ENCODE peak calls at places on chromosomes 11 and 22, in ten cellular contexts. I, H, L, E, F, C, N, M, Q and Z are unnamed samples.

GRCh38 chr11:69285091-69285490 is 8.9 kb upstream of the MYEOV start:
- DNase-seq in I (no peak), L (no peak), N (no peak), Q (peak), E (no peak), C (no peak), H (no peak), M (no peak), F (no peak), Z (no peak)

GRCh38 chr22:37526376-37526775 is 7.2 kb upstream of the CARD10 start:
- DNase-seq in L (no peak), Q (no peak), N (no peak), M (no peak), H (peak), I (no peak), F (no peak), E (no peak), C (no peak), Z (peak)

GRCh38 chr11:45959851-45960250 is 37.4 kb downstream of the LARGE2 start:
- DNase-seq in Q (no peak), F (no peak), H (no peak), I (no peak), E (no peak), N (peak), C (no peak), M (no peak), L (no peak), Z (no peak)

GRCh38 chr22:35430897-35431322 is 31.0 kb downstream of the MCM5 start:
- DNase-seq in Q (peak), I (peak), N (peak), F (peak), L (peak), E (peak), C (peak), H (peak), M (peak), Z (peak)

GRCh38 chr11:76654980-76655379 is 15.6 kb downstream of the LRRC32 start:
- DNase-seq in N (no peak), E (no peak), Q (no peak), I (no peak), C (no peak), M (no peak), L (no peak), F (no peak), H (no peak), Z (no peak)

GRCh38 chr11:131391161-131391560 is 20.7 kb downstream of the NTM start:
- DNase-seq in H (no peak), N (no peak), I (no peak), F (no peak), E (no peak), Q (no peak), L (no peak), C (no peak), M (no peak), Z (no peak)

GRCh38 chr11:488992-489391 is 18.1 kb downstream of the RNH1 start:
- DNase-seq in H (no peak), I (no peak), Q (no peak), C (no peak), E (no peak), F (no peak), M (no peak), L (no peak), N (no peak), Z (no peak)

GRCh38 chr11:86595401-86595800 is 77.0 kb downstream of the ME3 start:
- DNase-seq in C (no peak), N (no peak), F (no peak), H (peak), Q (no peak), E (no peak), M (no peak), I (no peak), L (no peak), Z (no peak)

GRCh38 chr11:30919389-30920172 is 333.4 kb upstream of the MPPED2 start:
- DNase-seq in F (no peak), Q (peak), C (peak), H (no peak), N (no peak), L (no peak), M (no peak), I (no peak), E (no peak), Z (no peak)

GRCh38 chr11:122556605-122557004 is 98.9 kb upstream of the UBASH3B start:
- DNase-seq in M (peak), C (peak), F (no peak), E (no peak), Q (no peak), N (no peak), H (no peak), I (no peak), L (no peak), Z (no peak)

GRCh38 chr22:35155403-35156025 is 89.6 kb downstream of the ISX start:
- DNase-seq in E (no peak), F (no peak), M (no peak), I (no peak), H (no peak), L (no peak), N (no peak), Q (no peak), C (no peak), Z (no peak)

GRCh38 chr11:67283490-67283963 is 5.6 kb upstream of the ANKRD13D start:
- DNase-seq in Q (peak), M (no peak), E (peak), L (no peak), H (no peak), C (no peak), I (no peak), F (no peak), N (no peak), Z (no peak)

GRCh38 chr11:63869171-63869591 is 30.3 kb downstream of the MARK2 start:
- DNase-seq in E (no peak), M (no peak), L (no peak), I (no peak), F (no peak), Q (no peak), N (no peak), C (no peak), H (peak), Z (no peak)

GRCh38 chr22:26952654-26953379 is 295.4 kb downstream of the MIAT start:
- DNase-seq in N (no peak), L (no peak), Q (no peak), H (no peak), I (no peak), F (peak), E (no peak), C (no peak), M (no peak), Z (no peak)

GRCh38 chr11:76175731-76176303 is 30.5 kb downstream of the WNT11 start:
- DNase-seq in M (no peak), L (no peak), F (no peak), Q (no peak), N (no peak), I (no peak), E (no peak), C (no peak), H (no peak), Z (no peak)

GRCh38 chr11:36333468-36333867 is 37.4 kb downstream of the PRR5L start:
- DNase-seq in L (no peak), F (no peak), H (peak), Q (no peak), C (no peak), M (no peak), E (no peak), N (peak), I (no peak), Z (peak)

GRCh38 chr11:12963051-12963450 is 46.1 kb upstream of the RASSF10 start:
- DNase-seq in L (no peak), Q (no peak), I (no peak), C (no peak), M (no peak), N (no peak), H (no peak), F (no peak), E (no peak), Z (no peak)

GRCh38 chr22:20520093-20520511 is 12.7 kb downstream of the MED15 start:
- DNase-seq in E (no peak), N (peak), H (peak), F (no peak), I (no peak), M (no peak), C (peak), Q (no peak), L (peak), Z (peak)

GRCh38 chr11:128095459-128096096 is 491.8 kb downstream of the ETS1 start:
- DNase-seq in H (peak), C (peak), N (peak), Q (no peak), E (peak), F (no peak), I (no peak), M (no peak), L (no peak), Z (peak)

GRCh38 chr11:70200212-70200844 is 2.8 kb upstream of the FADD start:
- DNase-seq in C (no peak), H (no peak), M (no peak), Q (no peak), L (no peak), E (no peak), N (no peak), F (no peak), I (no peak), Z (no peak)

GRCh38 chr11:7020183-7020917 is at the start of the genes NLRP14 and ZNF214:
- DNase-seq in H (peak), I (no peak), E (no peak), Q (no peak), M (no peak), F (peak), N (peak), L (no peak), C (peak), Z (peak)

GRCh38 chr22:50483977-50484853 is 2.4 kb upstream of the MIOX start:
- DNase-seq in M (no peak), H (no peak), E (no peak), I (no peak), L (no peak), Q (peak), F (no peak), C (no peak), N (no peak), Z (no peak)

GRCh38 chr11:94504689-94505293 is 7.5 kb upstream of the C11orf97 start:
- DNase-seq in Q (no peak), I (no peak), C (peak), F (no peak), M (no peak), N (peak), L (no peak), H (peak), E (peak), Z (peak)

GRCh38 chr11:65102142-65103095 is 6.4 kb downstream of the VPS51 start:
- DNase-seq in H (no peak), L (no peak), E (no peak), F (no peak), N (peak), C (no peak), Q (no peak), M (no peak), I (no peak), Z (no peak)

GRCh38 chr22:24105018-24105360 is 76.3 kb upstream of the SUSD2 start:
- DNase-seq in H (no peak), E (no peak), L (no peak), Q (no peak), I (no peak), F (no peak), N (peak), C (peak), M (no peak), Z (no peak)

GRCh38 chr22:20487715-20488114 is 7.9 kb downstream of the KLHL22 start:
- DNase-seq in I (no peak), H (no peak), N (no peak), C (no peak), L (no peak), E (no peak), Q (no peak), F (no peak), M (no peak), Z (no peak)

GRCh38 chr22:44266811-44267760 is 45.7 kb downstream of the SHISAL1 start:
- DNase-seq in L (no peak), M (no peak), C (no peak), I (no peak), F (no peak), H (no peak), Q (no peak), E (no peak), N (no peak), Z (no peak)

GRCh38 chr11:46198873-46199250 is 77.6 kb upstream of the PHF21A start:
- DNase-seq in I (no peak), F (no peak), H (no peak), L (no peak), M (no peak), N (no peak), E (no peak), Q (no peak), C (no peak), Z (no peak)

GRCh38 chr11:15770798-15771414 is 585.4 kb downstream of the SOX6 start:
- DNase-seq in L (no peak), M (no peak), Q (no peak), C (peak), N (peak), H (peak), E (peak), F (no peak), I (peak), Z (peak)

GRCh38 chr22:29780781-29781676 is 13.9 kb downstream of the UQCR10 start:
- DNase-seq in C (no peak), N (peak), M (no peak), E (no peak), F (no peak), H (peak), Q (no peak), I (no peak), L (no peak), Z (peak)

GRCh38 chr11:66363805-66364535 is 7.6 kb downstream of the SLC29A2 start:
- DNase-seq in Q (no peak), C (peak), E (peak), M (peak), I (peak), L (peak), N (peak), H (no peak), F (no peak), Z (no peak)